ENCODE peak calls at places on chromosomes 16 and 17, in six cellular contexts. C is Panc1; G is sigmoid colon; F is CD4-positive, alpha-beta memory T cell; Z is gastrocnemius medialis; P is left ventricle myocardium inferior. J is an unnamed sample. For H3K9me3, the result is how much of the 10 kb centered on the place peaks cover.

GRCh38 chr17:31919802-31920525 is 16.8 kb upstream of the SUZ12 start:
- DNase-seq in C (no peak), P (no peak), G (no peak), Z (no peak), F (no peak), J (no peak)

GRCh38 chr17:57037401-57037800 is 47.6 kb upstream of the AKAP1 start:
- DNase-seq in C (no peak), G (no peak), Z (no peak), F (no peak), P (no peak), J (no peak)

GRCh38 chr17:45981306-45981705 is 17.7 kb upstream of the STH start:
- DNase-seq in G (no peak), C (no peak), F (no peak), P (no peak), Z (no peak), J (no peak)

GRCh38 chr17:50508573-50509460 is 578 bp downstream of the MYCBPAP start:
- DNase-seq in Z (no peak), C (no peak), P (no peak), F (no peak), G (no peak), J (no peak)

GRCh38 chr16:22979038-22979437 is 165.1 kb downstream of the HS3ST2 start:
- DNase-seq in P (no peak), G (no peak), F (no peak), C (no peak), Z (no peak), J (no peak)

GRCh38 chr17:31587462-31587861 is 196.0 kb downstream of the RAB11FIP4 start:
- DNase-seq in F (no peak), C (no peak), Z (no peak), G (peak), P (no peak), J (no peak)

GRCh38 chr17:2398655-2399571 is 1.9 kb downstream of the MNT start:
- DNase-seq in P (peak), F (peak), Z (no peak), C (no peak), G (peak), J (peak)

GRCh38 chr17:30954046-30954805 is 16.6 kb upstream of the RNF135 start:
- DNase-seq in C (no peak), P (no peak), G (peak), Z (no peak), F (no peak), J (peak)

GRCh38 chr16:52976539-52977167 is 76.0 kb downstream of the CHD9NB start:
- DNase-seq in F (peak), Z (no peak), P (no peak), C (no peak), G (no peak), J (no peak)

GRCh38 chr16:11405331-11406176 is 60.3 kb downstream of the RMI2 start:
- DNase-seq in G (no peak), C (peak), P (no peak), F (peak), Z (no peak), J (no peak)

GRCh38 chr17:72614871-72615626 is 477.4 kb downstream of the SLC39A11 start:
- DNase-seq in C (no peak), G (no peak), P (no peak), Z (no peak), F (no peak), J (peak)

GRCh38 chr16:80283450-80284392 is 257.1 kb upstream of the DYNLRB2 start:
- DNase-seq in G (no peak), C (no peak), Z (no peak), F (no peak), P (no peak), J (no peak)

GRCh38 chr17:35117984-35118383 is 1.7 kb downstream of the RAD51D start:
- DNase-seq in Z (no peak), P (no peak), C (no peak), F (peak), G (no peak), J (no peak)

GRCh38 chr17:42698736-42699414 is 16.5 kb downstream of the CNTNAP1 start:
- DNase-seq in P (peak), C (no peak), F (no peak), G (no peak), Z (no peak), J (peak)

GRCh38 chr17:67403483-67403882 is 26.4 kb downstream of the PITPNC1 start:
- DNase-seq in C (no peak), F (no peak), Z (no peak), P (no peak), G (no peak), J (no peak)

GRCh38 chr17:62679866-62680377 is 52.5 kb downstream of the MRC2 start:
- DNase-seq in G (peak), Z (no peak), P (no peak), C (no peak), F (no peak), J (peak)

GRCh38 chr16:2761472-2761871 is 9.0 kb downstream of the SRRM2 start:
- DNase-seq in P (no peak), Z (no peak), C (no peak), G (no peak), F (no peak), J (peak)
- H3K9me3 ChIP-seq in P (under half), Z (under half), C (under half), G (under half), F (under half), J (under half)

GRCh38 chr16:81710596-81710995 is 68.5 kb upstream of the PLCG2 start:
- DNase-seq in Z (no peak), F (no peak), G (no peak), P (peak), C (no peak), J (no peak)

GRCh38 chr16:81713295-81713772 is 65.8 kb upstream of the PLCG2 start:
- DNase-seq in P (no peak), F (no peak), G (no peak), Z (no peak), C (no peak), J (no peak)

GRCh38 chr16:81713796-81714195 is 65.3 kb upstream of the PLCG2 start:
- DNase-seq in F (no peak), C (no peak), P (peak), G (no peak), Z (no peak), J (no peak)

GRCh38 chr16:81712681-81713080 is 66.4 kb upstream of the PLCG2 start:
- DNase-seq in F (no peak), Z (no peak), P (no peak), C (no peak), G (no peak), J (no peak)

DNA sequence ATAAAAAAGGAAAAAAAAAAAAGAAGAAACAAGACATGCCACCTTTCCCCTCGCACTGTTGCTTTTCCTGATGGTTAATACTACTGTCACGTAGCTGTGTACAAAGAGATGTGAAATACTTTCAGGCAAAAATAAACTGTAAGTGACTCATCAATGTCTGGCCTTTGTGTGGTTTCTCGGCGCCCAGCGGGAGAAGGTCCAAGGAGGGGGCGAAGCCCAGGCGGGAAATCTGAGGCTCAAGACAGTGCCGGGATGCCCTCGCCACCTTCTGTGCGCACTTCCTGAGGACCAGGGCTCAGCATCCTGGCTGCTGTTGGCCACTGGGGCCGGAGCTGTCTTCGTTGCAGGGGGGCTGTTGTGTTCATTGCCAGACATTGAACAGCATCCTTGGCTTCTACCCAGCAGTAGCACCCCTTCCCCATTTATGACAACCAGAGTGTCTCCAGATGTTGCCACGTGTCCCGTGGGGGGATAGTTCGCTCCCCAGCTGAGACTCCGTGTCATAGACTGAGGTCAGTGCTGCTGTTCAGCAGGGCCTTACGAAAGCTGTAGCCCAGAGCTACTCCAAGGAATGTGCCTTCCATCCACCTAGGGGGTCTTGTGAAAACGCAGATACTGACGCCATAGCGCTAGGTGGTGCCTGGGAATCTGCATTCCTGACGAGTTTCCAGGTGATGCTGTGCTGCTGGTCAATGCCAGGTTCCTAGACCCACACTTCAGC is 67.3 kb upstream of the PLCG2 start:
- DNase-seq in P (peak), Z (no peak), C (no peak), F (no peak), G (peak), J (no peak)
- H3K27ac ChIP-seq in P (no peak), Z (no peak), C (no peak), F (no peak), G (peak), J (no peak)

GRCh38 chr17:48997103-48997826 is at the start of gene IGF2BP1:
- DNase-seq in P (no peak), Z (no peak), C (no peak), F (peak), G (no peak), J (peak)

GRCh38 chr17:48994548-48995331 is 2.4 kb upstream of the IGF2BP1 start:
- DNase-seq in C (no peak), Z (no peak), P (no peak), F (no peak), G (no peak), J (no peak)

GRCh38 chr17:48996696-48997102 is 486 bp upstream of the IGF2BP1 start:
- DNase-seq in Z (no peak), C (no peak), G (no peak), F (no peak), P (no peak), J (no peak)

GRCh38 chr17:48995332-48995870 is 1.8 kb upstream of the IGF2BP1 start:
- DNase-seq in F (no peak), Z (no peak), C (no peak), P (no peak), G (no peak), J (no peak)

GRCh38 chr17:48995871-48996695 is 1.1 kb upstream of the IGF2BP1 start:
- DNase-seq in C (no peak), Z (no peak), F (peak), P (no peak), G (no peak), J (no peak)
- H3K4me3 ChIP-seq in C (peak), Z (no peak), F (no peak), P (peak), G (no peak), J (no peak)

GRCh38 chr17:61454095-61454931 is 2.1 kb downstream of the TBX4 start:
- DNase-seq in P (no peak), F (no peak), Z (no peak), G (peak), C (no peak), J (peak)
- H3K9me3 ChIP-seq in P (under half), F (under half), Z (under half), G (under half), C (under half), J (under half)

DNA sequence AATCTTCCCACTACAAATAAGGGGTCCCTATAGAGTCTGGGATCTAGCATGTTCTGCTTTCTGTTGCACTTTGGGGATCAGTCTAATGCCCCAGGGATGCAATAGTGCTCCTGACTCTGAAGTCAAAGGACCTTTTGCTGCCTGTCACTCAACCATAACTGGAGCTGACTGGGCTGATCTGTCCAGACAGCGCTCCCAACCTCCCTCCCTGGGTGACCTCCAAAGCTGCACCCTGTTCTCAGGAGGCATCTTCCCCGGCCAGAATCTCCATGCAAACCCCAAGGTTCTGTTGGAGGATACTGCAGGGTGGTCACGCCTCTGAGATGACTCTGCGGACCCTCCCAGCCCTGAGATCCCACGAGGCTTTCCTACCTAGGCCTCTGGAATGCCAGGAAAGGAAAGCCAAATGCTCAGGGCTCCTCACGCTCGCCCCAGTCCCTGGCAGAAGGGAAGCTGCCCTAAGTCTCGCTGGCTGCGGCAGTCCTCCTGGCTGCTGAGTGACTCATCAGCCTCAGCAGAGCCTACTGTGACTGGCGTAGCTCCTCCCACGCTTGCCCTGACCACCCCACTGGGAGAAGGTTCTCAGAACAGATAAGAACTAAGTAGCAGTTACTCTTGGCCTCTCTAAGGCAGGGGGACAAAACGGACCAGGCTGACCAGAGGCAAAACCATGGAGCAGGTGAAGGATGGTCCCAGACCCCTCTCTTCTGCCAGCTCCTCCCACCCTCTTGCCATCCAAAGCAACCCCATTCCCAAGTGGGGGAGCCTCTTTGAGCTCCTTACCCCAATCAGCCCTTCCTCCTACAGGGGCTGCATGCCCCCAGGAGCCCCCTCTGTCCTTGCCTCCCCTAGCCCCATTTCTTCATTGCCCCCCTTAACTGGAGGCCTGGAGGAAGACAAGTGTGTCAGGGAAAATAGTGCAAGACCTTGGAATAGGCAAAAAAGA is 124.1 kb upstream of the TNRC6C start:
- DNase-seq in C (no peak), F (peak), G (peak), Z (peak), P (peak), J (peak)
- H3K27ac ChIP-seq in C (no peak), F (no peak), G (no peak), Z (peak), P (peak), J (peak)

DNA sequence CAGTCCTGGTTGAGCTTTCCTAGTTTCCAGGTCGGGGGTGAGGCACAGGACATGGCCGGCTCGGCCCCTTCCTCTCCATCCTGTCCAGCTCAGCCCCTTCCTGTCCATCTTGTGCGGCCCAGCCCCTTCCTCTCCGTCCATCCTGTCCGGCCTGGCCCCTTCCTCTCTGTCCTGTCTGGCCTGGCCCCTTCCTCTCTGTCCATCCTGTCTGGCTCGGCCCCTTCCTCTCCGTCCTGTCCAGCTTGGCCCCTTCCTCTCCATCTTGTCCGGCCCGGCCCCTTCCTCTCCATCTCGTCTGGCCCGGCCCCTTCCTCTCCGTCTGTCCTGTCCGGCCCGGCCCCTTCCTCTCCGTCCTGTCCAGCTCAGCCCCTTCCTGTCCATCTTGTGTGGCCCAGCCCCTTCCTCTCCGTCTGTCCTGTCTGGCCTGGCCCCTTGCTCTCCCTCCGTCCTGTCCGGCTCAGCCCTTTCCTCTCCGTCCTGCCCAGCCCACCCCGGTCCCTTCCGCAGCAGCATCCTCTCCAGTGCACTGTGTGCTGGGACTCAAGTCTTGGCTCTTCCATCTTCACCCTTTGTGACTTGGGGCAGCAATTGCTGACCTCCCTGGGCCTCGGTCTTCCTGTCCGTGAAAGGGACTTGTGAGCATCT is 5.5 kb upstream of the ZNF750 start:
- DNase-seq in G (peak), F (no peak), P (peak), Z (no peak), C (no peak), J (peak)
- H3K4me3 ChIP-seq in G (no peak), F (no peak), P (peak), Z (peak), C (no peak), J (no peak)

GRCh38 chr17:21772321-21772720 is 80.0 kb downstream of the KCNJ18 start:
- DNase-seq in P (no peak), G (no peak), F (no peak), Z (no peak), C (no peak), J (no peak)
- H3K9me3 ChIP-seq in P (under half), G (under half), F (under half), Z (under half), C (under half), J (under half)

GRCh38 chr17:81277421-81277820 is 17.7 kb downstream of the SLC38A10 start:
- DNase-seq in G (peak), Z (no peak), C (no peak), P (peak), F (no peak), J (peak)
- H3K27ac ChIP-seq in G (peak), Z (no peak), C (no peak), P (peak), F (no peak), J (no peak)

DNA sequence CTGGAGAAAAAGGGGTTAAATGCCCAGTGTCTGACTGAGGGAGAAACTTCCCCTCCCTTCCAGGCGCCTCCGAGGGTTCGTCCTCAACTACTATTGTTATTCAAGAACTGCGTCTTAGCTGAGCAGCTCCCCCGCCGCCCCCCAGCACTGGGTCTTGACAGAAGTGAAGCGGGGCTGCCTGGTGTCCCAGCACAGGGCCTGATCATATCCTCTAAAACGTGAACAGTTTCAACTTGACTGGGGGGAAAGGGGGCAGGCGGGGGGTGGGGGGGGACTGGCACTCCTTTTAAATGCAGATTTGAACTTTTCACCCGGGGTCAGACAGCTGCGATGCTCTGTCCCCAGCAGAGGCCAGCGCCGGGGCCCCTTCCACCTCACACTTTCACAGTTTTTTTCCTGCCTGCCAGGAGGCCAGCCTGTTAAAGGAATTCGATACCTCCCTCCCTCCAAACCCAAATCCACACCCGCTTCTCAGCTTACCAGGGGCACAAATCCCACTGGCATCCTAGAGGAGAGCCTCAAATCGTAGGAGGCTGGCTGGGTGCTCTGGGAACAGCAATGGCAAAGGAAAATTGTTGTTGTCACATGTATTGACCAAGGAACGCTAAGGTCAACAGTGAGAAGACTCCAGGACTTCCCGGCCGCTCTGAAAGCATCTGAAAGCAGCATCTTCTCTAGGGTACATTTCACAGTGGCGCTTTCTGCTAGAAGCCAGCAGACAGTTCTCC is 14.5 kb downstream of the ZFHX3 start:
- DNase-seq in C (no peak), P (no peak), Z (no peak), G (no peak), F (no peak), J (peak)
- H3K4me3 ChIP-seq in C (no peak), P (no peak), Z (peak), G (no peak), F (no peak), J (no peak)

DNA sequence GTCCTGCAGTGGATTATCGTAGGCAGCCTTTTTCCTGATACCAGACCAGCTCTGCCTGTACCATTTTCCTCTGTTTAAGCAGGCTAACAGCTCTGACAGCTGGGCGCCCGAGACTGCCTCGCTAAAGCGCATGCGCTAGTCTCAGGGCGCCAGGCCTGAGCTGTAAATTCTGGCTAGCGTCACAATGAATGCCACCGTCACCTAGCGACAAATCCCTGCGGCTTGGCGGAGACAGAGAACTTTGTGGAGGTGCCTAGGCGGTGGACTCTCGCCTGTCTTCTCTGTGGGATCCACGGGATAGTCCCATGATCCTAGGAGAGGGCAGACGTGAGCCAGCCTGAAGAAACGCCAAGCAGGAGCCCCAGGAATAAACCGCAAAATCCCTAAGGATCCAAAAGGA is 573.9 kb downstream of the KCNJ18 start:
- DNase-seq in F (no peak), G (no peak), Z (no peak), P (no peak), C (no peak), J (no peak)
- H3K9me3 ChIP-seq in F (under half), G (under half), Z (under half), P (under half), C (under half), J (under half)